ENCODE peak calls at places on chromosome 16, in five cellular contexts. K, M, Z, V and T are unnamed samples.

GRCh38 chr16:22220714-22221113 is 14.6 kb downstream of the EEF2K start:
- DNase-seq in K (peak), Z (no peak), M (no peak), V (peak), T (no peak)

GRCh38 chr16:29784157-29784556 is 6.1 kb downstream of the ZG16 start:
- DNase-seq in Z (no peak), V (no peak), M (no peak), K (no peak), T (no peak)

GRCh38 chr16:74868501-74868900 is 93.9 kb upstream of the FA2H start:
- DNase-seq in K (peak), M (no peak), V (no peak), Z (no peak), T (no peak)

GRCh38 chr16:80852261-80852872 is 48.0 kb upstream of the CDYL2 start:
- DNase-seq in V (no peak), M (peak), Z (no peak), K (peak), T (peak)

GRCh38 chr16:2514333-2515179 is 804 bp downstream of the ATP6V0C start:
- DNase-seq in V (peak), K (no peak), Z (no peak), M (no peak), T (no peak)

GRCh38 chr16:86977076-86977676 is 340.0 kb downstream of the C16orf95 start:
- DNase-seq in M (no peak), K (no peak), V (peak), Z (no peak), T (no peak)

GRCh38 chr16:49491736-49492089 is 118.1 kb downstream of the C16orf78 start:
- DNase-seq in M (peak), Z (no peak), V (peak), K (no peak), T (no peak)

GRCh38 chr16:55502801-55503366 is 6.0 kb upstream of the LPCAT2 start:
- DNase-seq in Z (no peak), V (peak), M (no peak), K (peak), T (peak)

GRCh38 chr16:86455116-86455515 is 55.2 kb upstream of the FOXF1 start:
- DNase-seq in K (peak), M (no peak), V (peak), Z (no peak), T (no peak)

GRCh38 chr16:869823-870641 is 69.5 kb upstream of the GNG13 start:
- DNase-seq in V (peak), K (no peak), M (no peak), Z (no peak), T (no peak)

GRCh38 chr16:8936421-8936820 is 27.3 kb downstream of the USP7 start:
- DNase-seq in Z (peak), M (peak), K (peak), V (peak), T (no peak)

GRCh38 chr16:58084635-58085034 is 44.5 kb downstream of the CFAP20 start:
- DNase-seq in Z (no peak), K (no peak), M (no peak), V (peak), T (no peak)

GRCh38 chr16:89006036-89006752 is 29.2 kb upstream of the CBFA2T3 start:
- DNase-seq in M (no peak), Z (no peak), V (peak), K (no peak), T (no peak)